ENCODE peak calls at places on chromosome 11, in four cellular contexts. T is GM23248, S is heart right ventricle, R is sigmoid colon. B is an unnamed sample. For H3K4me1, the result is how much of the 10 kb centered on the place peaks cover.

GRCh38 chr11:124538019-124538418 is 5.4 kb downstream of the OR8B12 start:
- DNase-seq in T (peak), S (no peak), R (no peak), B (no peak)

GRCh38 chr11:68763926-68764657 is 12.8 kb upstream of the TESMIN start:
- DNase-seq in T (no peak), S (no peak), R (no peak), B (peak)

GRCh38 chr11:95450547-95451123 is 219.6 kb upstream of the SESN3 start:
- DNase-seq in T (peak), S (no peak), R (no peak), B (no peak)

GRCh38 chr11:67370351-67371076 is 2.9 kb downstream of the CLCF1 start:
- DNase-seq in T (peak), S (no peak), R (peak), B (no peak)

GRCh38 chr11:41613321-41613720 is 153.9 kb upstream of the LRRC4C start:
- DNase-seq in T (peak), S (no peak), R (no peak), B (no peak)

GRCh38 chr11:78853521-78853920 is 278.9 kb upstream of the NARS2 start:
- DNase-seq in T (no peak), S (no peak), R (no peak), B (no peak)

GRCh38 chr11:96242191-96242845 is 100.7 kb downstream of the MAML2 start:
- DNase-seq in T (peak), S (no peak), R (no peak), B (no peak)

GRCh38 chr11:103729653-103730052 is 306.8 kb upstream of the DDI1 start:
- DNase-seq in T (no peak), S (no peak), R (no peak), B (no peak)

GRCh38 chr11:119169272-119169719 is 771 bp downstream of the NLRX1 start:
- DNase-seq in T (peak), S (peak), R (peak), B (no peak)

GRCh38 chr11:61602775-61603569 is 22.1 kb upstream of the SYT7 start:
- DNase-seq in T (peak), S (peak), R (peak), B (no peak)

GRCh38 chr11:119316017-119316728 is 757 bp downstream of the MCAM start:
- DNase-seq in T (peak), S (peak), R (peak), B (no peak)

GRCh38 chr11:22459053-22459452 is 120.9 kb downstream of the SLC17A6 start:
- DNase-seq in T (peak), S (no peak), R (no peak), B (no peak)

GRCh38 chr11:3855808-3856491 is 486 bp downstream of the STIM1 start:
- DNase-seq in T (peak), S (peak), R (peak), B (peak)

GRCh38 chr11:14668733-14669301 is 25.2 kb downstream of the PDE3B start:
- DNase-seq in T (no peak), S (no peak), R (no peak), B (no peak)

GRCh38 chr11:131137046-131137445 is 220.8 kb upstream of the SNX19 start:
- DNase-seq in T (no peak), S (no peak), R (no peak), B (no peak)

GRCh38 chr11:20671856-20672546 is 2.6 kb downstream of the NELL1 start:
- DNase-seq in T (peak), S (no peak), R (no peak), B (no peak)

GRCh38 chr11:75966546-75967287 is 151.7 kb downstream of the UVRAG start:
- DNase-seq in T (peak), S (no peak), R (no peak), B (no peak)

GRCh38 chr11:29956076-29956556 is 60.7 kb downstream of the KCNA4 start:
- DNase-seq in T (no peak), S (no peak), R (no peak), B (no peak)

GRCh38 chr11:20065040-20065805 is 95.1 kb downstream of the DBX1 start:
- DNase-seq in T (no peak), S (no peak), R (no peak), B (no peak)

GRCh38 chr11:83002047-83002446 is 69.7 kb downstream of the RAB30 start:
- DNase-seq in T (peak), S (no peak), R (no peak), B (no peak)

GRCh38 chr11:65551572-65552398 is 6.4 kb downstream of the LTBP3 start:
- DNase-seq in T (peak), S (peak), R (no peak), B (peak)

GRCh38 chr11:75450236-75450635 is 17.2 kb upstream of the KLHL35 start:
- DNase-seq in T (no peak), S (no peak), R (no peak), B (no peak)

GRCh38 chr11:134459246-134460043 is 47.4 kb upstream of the B3GAT1 start:
- DNase-seq in T (no peak), S (no peak), R (peak), B (no peak)

GRCh38 chr11:130514316-130514715 is 65.9 kb downstream of the ADAMTS15 start:
- DNase-seq in T (peak), S (no peak), R (no peak), B (no peak)

GRCh38 chr11:90220391-90220790 is 2.5 kb downstream of the CHORDC1 start:
- DNase-seq in T (peak), S (no peak), R (no peak), B (no peak)

GRCh38 chr11:16806791-16807190 is 68.3 kb downstream of the C11orf58 start:
- DNase-seq in T (peak), S (peak), R (peak), B (no peak)

GRCh38 chr11:110128161-110128560 is 35.0 kb downstream of the ZC3H12C start:
- DNase-seq in T (peak), S (no peak), R (no peak), B (no peak)

GRCh38 chr11:78420796-78421209 is 3.2 kb upstream of the GAB2 start:
- DNase-seq in T (peak), S (peak), R (peak), B (no peak)

GRCh38 chr11:11157201-11157600 is 195.8 kb downstream of the CSNK2A3 start:
- DNase-seq in T (peak), S (no peak), R (no peak), B (peak)

GRCh38 chr11:66951135-66951534 is 7.0 kb downstream of the PC start:
- DNase-seq in T (no peak), S (no peak), R (no peak), B (no peak)

GRCh38 chr11:91788764-91789163 is 435.9 kb upstream of the FAT3 start:
- DNase-seq in T (no peak), S (no peak), R (no peak), B (no peak)

GRCh38 chr11:116387623-116388022 is 385.2 kb downstream of the BUD13 start:
- DNase-seq in T (no peak), S (no peak), R (no peak), B (no peak)

GRCh38 chr11:59847620-59848019 is 2.3 kb upstream of the CBLIF start:
- DNase-seq in T (no peak), S (no peak), R (no peak), B (no peak)

GRCh38 chr11:57491371-57492061 is 24.0 kb downstream of the SLC43A1 start:
- DNase-seq in T (peak), S (peak), R (no peak), B (peak)

GRCh38 chr11:34493926-34494595 is 19.5 kb downstream of the ELF5 start:
- DNase-seq in T (no peak), S (no peak), R (no peak), B (no peak)

GRCh38 chr11:34493468-34493867 is 20.1 kb downstream of the ELF5 start:
- DNase-seq in T (peak), S (no peak), R (no peak), B (no peak)

GRCh38 chr11:34492806-34493414 is 20.7 kb downstream of the ELF5 start:
- DNase-seq in T (peak), S (no peak), R (no peak), B (peak)

GRCh38 chr11:34495724-34496377 is 17.7 kb downstream of the ELF5 start:
- DNase-seq in T (peak), S (no peak), R (no peak), B (no peak)

DNA sequence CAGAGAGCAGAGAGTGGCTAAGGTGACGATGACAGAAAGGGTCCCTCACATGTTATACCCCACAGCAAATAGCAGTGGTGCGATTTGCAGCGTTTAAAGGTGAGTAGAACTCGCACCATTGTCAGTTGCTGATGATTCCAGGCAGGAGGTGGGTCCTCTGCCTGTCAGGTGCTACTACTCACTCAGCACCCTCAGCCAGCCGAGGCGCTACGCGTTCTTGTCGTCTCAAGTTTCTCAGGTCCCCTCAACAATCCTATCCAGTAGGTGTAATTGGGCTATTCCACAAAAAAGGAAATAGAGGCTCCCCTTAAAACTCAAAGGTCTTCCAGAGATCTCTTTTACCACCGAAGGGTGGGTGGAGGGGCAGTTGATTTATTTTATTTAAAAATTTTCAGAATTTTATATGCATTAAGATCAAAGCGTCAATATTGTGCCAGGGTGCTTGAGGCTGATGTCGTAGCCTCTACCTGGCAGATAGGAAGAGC is 18.3 kb downstream of the ELF5 start:
- DNase-seq in T (no peak), S (no peak), R (no peak), B (no peak)
- H3K4me3 ChIP-seq in T (no peak), S (no peak), R (no peak), B (no peak)

GRCh38 chr11:108221401-108221800 is 1.0 kb downstream of the NPAT start:
- DNase-seq in T (peak), S (no peak), R (no peak), B (no peak)
- H3K4me1 ChIP-seq in T (under half), S (half or more), R (under half), B (under half)

DNA sequence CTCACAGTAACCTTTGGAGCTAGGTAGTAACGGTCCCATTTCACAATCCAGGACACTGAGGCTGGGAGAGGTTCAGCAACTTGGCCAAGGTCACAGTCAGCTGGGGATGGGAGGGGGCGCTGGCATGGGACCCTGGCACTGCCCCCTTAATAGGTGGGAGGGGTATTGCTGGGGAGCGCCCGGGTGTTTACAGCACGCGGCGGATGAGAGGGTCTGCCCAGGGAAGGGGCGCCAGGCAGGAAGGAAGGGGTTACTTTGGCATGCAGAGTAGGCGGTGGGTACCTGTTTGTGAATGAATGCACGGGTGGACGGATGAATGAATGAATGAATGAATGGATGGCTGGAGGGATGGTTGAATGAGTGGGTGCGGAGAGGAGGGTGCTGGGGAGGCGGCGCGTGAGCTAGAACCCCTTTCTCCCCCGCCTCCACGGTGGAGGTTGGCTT is 628 bp upstream of the FLRT1 start:
- DNase-seq in T (no peak), S (no peak), R (no peak), B (no peak)
- H3K4me3 ChIP-seq in T (no peak), S (peak), R (peak), B (peak)

GRCh38 chr11:45414082-45414481 is 127.9 kb upstream of the SYT13 start:
- DNase-seq in T (no peak), S (no peak), R (no peak), B (no peak)
- H3K4me1 ChIP-seq in T (under half), S (under half), R (under half), B (under half)

GRCh38 chr11:13434247-13435205 is 28.5 kb downstream of the BTBD10 start:
- DNase-seq in T (no peak), S (no peak), R (no peak), B (no peak)
- H3K4me3 ChIP-seq in T (no peak), S (no peak), R (no peak), B (no peak)